ENCODE peak calls at places on chromosomes 11 and 22, in ten cellular contexts. V, F, M, Z, Q, T, P, R, C and Y are unnamed samples.

GRCh38 chr11:61598886-61599868 is 18.3 kb upstream of the SYT7 start:
- DNase-seq in V (no peak), F (peak; percentile 51), M (no peak), Z (peak; percentile 39), Q (no peak), T (no peak), P (no peak), R (no peak), C (peak; percentile 44), Y (no peak)

GRCh38 chr11:12216542-12217422 is 106.4 kb downstream of the MICAL2 start:
- DNase-seq in V (no peak), F (peak; percentile 37), M (no peak), Z (peak; percentile 45), Q (no peak), T (no peak), P (no peak), R (no peak), C (no peak), Y (no peak)

GRCh38 chr22:49112661-49113626 is 714.7 kb downstream of the BRD1 start:
- DNase-seq in V (no peak), F (no peak), M (no peak), Z (no peak), Q (no peak), T (no peak), P (no peak), R (no peak), C (no peak), Y (no peak)

GRCh38 chr11:64745219-64745522 is 1.2 kb upstream of the RASGRP2 start:
- DNase-seq in V (peak; percentile 97), F (peak; percentile 86), M (no peak), Z (no peak), Q (peak; percentile 86), T (peak; percentile 79), P (no peak), R (peak; percentile 86), C (no peak), Y (no peak)

GRCh38 chr22:20787746-20788626 is 14.1 kb downstream of the SERPIND1 start:
- DNase-seq in V (no peak), F (no peak), M (no peak), Z (no peak), Q (no peak), T (no peak), P (no peak), R (no peak), C (no peak), Y (no peak)

GRCh38 chr11:2085251-2086066 is 53.7 kb downstream of the IGF2 start:
- DNase-seq in V (no peak), F (no peak), M (no peak), Z (no peak), Q (no peak), T (no peak), P (no peak), R (no peak), C (peak; percentile 1), Y (no peak)

GRCh38 chr11:69333906-69334305 is 40.0 kb downstream of the MYEOV start:
- DNase-seq in V (no peak), F (no peak), M (no peak), Z (no peak), Q (no peak), T (no peak), P (no peak), R (no peak), C (no peak), Y (no peak)

GRCh38 chr11:67119577-67120391 is 721 bp downstream of the KDM2A start:
- DNase-seq in V (peak; percentile 37), F (peak; percentile 23), M (no peak), Z (peak; percentile 34), Q (peak; percentile 24), T (peak; percentile 9), P (no peak), R (no peak), C (peak; percentile 68), Y (no peak)

GRCh38 chr22:49869091-49869830 is 15.6 kb downstream of the ZBED4 start:
- DNase-seq in V (no peak), F (no peak), M (no peak), Z (no peak), Q (no peak), T (no peak), P (no peak), R (no peak), C (no peak), Y (no peak)

GRCh38 chr11:14537134-14537599 is 17.0 kb upstream of the PSMA1 start:
- DNase-seq in V (peak; percentile 72), F (no peak), M (no peak), Z (peak; percentile 32), Q (peak; percentile 12), T (peak; percentile 39), P (no peak), R (no peak), C (peak; percentile 68), Y (no peak)

GRCh38 chr22:45877036-45877380 is 100.0 kb downstream of the WNT7B start:
- DNase-seq in V (no peak), F (no peak), M (no peak), Z (no peak), Q (no peak), T (no peak), P (no peak), R (no peak), C (no peak), Y (no peak)

GRCh38 chr11:126890561-126890960 is 110.0 kb downstream of the KIRREL3 start:
- DNase-seq in V (no peak), F (no peak), M (no peak), Z (no peak), Q (no peak), T (no peak), P (no peak), R (no peak), C (no peak), Y (no peak)

GRCh38 chr11:46039990-46040389 is 81.3 kb downstream of the PHF21A start:
- DNase-seq in V (no peak), F (no peak), M (no peak), Z (peak; percentile 77), Q (no peak), T (no peak), P (peak; percentile 31), R (no peak), C (peak; percentile 36), Y (peak; percentile 19)

GRCh38 chr11:62707277-62707771 is at the start of the genes BSCL2 and GNG3:
- DNase-seq in V (no peak), F (no peak), M (no peak), Z (no peak), Q (no peak), T (no peak), P (no peak), R (no peak), C (no peak), Y (no peak)

GRCh38 chr22:24445481-24446290 is 18.3 kb downstream of the ADORA2A start:
- DNase-seq in V (no peak), F (no peak), M (no peak), Z (peak; percentile 30), Q (no peak), T (no peak), P (no peak), R (no peak), C (no peak), Y (no peak)